ENCODE peak calls at places on chromosomes 13 and 19, in four cellular contexts. Q, A, P and D are unnamed samples.

GRCh38 chr19:31306006-31306753 is 43.1 kb downstream of the TSHZ3 start:
- DNase-seq in Q (no peak), A (no peak), P (no peak), D (no peak)

GRCh38 chr19:16359964-16360363 is 35.3 kb downstream of the KLF2 start:
- DNase-seq in Q (no peak), A (no peak), P (no peak), D (no peak)

GRCh38 chr19:1882089-1882785 is 3.1 kb downstream of the ABHD17A start:
- DNase-seq in Q (no peak), A (no peak), P (no peak), D (no peak)

GRCh38 chr19:1074512-1075283 is 7.7 kb downstream of the ARHGAP45 start:
- DNase-seq in Q (no peak), A (no peak), P (no peak), D (no peak)

GRCh38 chr13:52925221-52925620 is 76.8 kb upstream of the PCDH8 start:
- DNase-seq in Q (no peak), A (no peak), P (no peak), D (no peak)

GRCh38 chr19:56960959-56961622 is 120.6 kb upstream of the PEG3 start:
- DNase-seq in Q (no peak), A (no peak), P (no peak), D (no peak)

GRCh38 chr19:32322541-32322940 is 22.9 kb upstream of the ZNF507 start:
- DNase-seq in Q (no peak), A (no peak), P (no peak), D (no peak)

GRCh38 chr13:38537026-38537425 is 149.9 kb upstream of the FREM2 start:
- DNase-seq in Q (no peak), A (no peak), P (no peak), D (no peak)

GRCh38 chr13:64871742-64872141 is 2358.4 kb downstream of the PCDH9 start:
- DNase-seq in Q (no peak), A (no peak), P (no peak), D (no peak)

GRCh38 chr19:36245210-36246005 is 30.5 kb downstream of the ZNF146 start:
- DNase-seq in Q (no peak), A (peak; percentile 32), P (no peak), D (no peak)

GRCh38 chr19:50922316-50922853 is 11.2 kb upstream of the KLK4 start:
- DNase-seq in Q (peak; percentile 56), A (peak; percentile 88), P (peak; percentile 55), D (peak; percentile 46)

GRCh38 chr13:79393564-79394249 is 12.3 kb downstream of the RBM26 start:
- DNase-seq in Q (no peak), A (no peak), P (no peak), D (no peak)

GRCh38 chr13:44365008-44365407 is 8.6 kb upstream of the SERP2 start:
- DNase-seq in Q (peak; percentile 47), A (peak; percentile 52), P (peak; percentile 39), D (no peak)

GRCh38 chr19:14559916-14560775 is 11.7 kb downstream of the NDUFB7 start:
- DNase-seq in Q (no peak), A (no peak), P (no peak), D (no peak)

GRCh38 chr13:42380420-42381164 is 108.6 kb downstream of the AKAP11 start:
- DNase-seq in Q (no peak), A (no peak), P (no peak), D (no peak)

GRCh38 chr13:23159587-23160240 is 21.1 kb upstream of the SGCG start:
- DNase-seq in Q (no peak), A (peak; percentile 13), P (no peak), D (no peak)

GRCh38 chr13:77698211-77699058 is 948 bp downstream of the SLAIN1 start:
- DNase-seq in Q (no peak), A (peak; percentile 7), P (no peak), D (no peak)

GRCh38 chr13:80215368-80215767 is 125.6 kb downstream of the SPRY2 start:
- DNase-seq in Q (peak; percentile 71), A (no peak), P (peak; percentile 28), D (no peak)

GRCh38 chr13:93690139-93690538 is 463.5 kb downstream of the GPC6 start:
- DNase-seq in Q (peak; percentile 39), A (no peak), P (no peak), D (no peak)

GRCh38 chr19:27971071-27971470 is 1241.9 kb downstream of the UQCRFS1 start:
- DNase-seq in Q (no peak), A (peak; percentile 44), P (peak; percentile 9), D (no peak)

GRCh38 chr19:58577581-58578429 is 4.7 kb upstream of the MZF1 start:
- DNase-seq in Q (no peak), A (no peak), P (no peak), D (no peak)

GRCh38 chr13:100088282-100088647 is 628 bp upstream of the PCCA start:
- DNase-seq in Q (no peak), A (no peak), P (no peak), D (no peak)

GRCh38 chr13:79776538-79776937 is 295.6 kb downstream of the NDFIP2 start:
- DNase-seq in Q (peak; percentile 17), A (no peak), P (peak; percentile 24), D (no peak)

GRCh38 chr19:28737526-28737925 is 475.4 kb downstream of the UQCRFS1 start:
- DNase-seq in Q (no peak), A (no peak), P (no peak), D (no peak)

GRCh38 chr13:77859450-77859849 is 59.2 kb downstream of the EDNRB start:
- DNase-seq in Q (no peak), A (peak; percentile 16), P (no peak), D (peak; percentile 35)

GRCh38 chr19:18060472-18060871 is 26.3 kb downstream of the IL12RB1 start:
- DNase-seq in Q (no peak), A (no peak), P (no peak), D (no peak)

GRCh38 chr19:13153627-13154240 is 3.5 kb downstream of the IER2 start:
- DNase-seq in Q (peak; percentile 49), A (no peak), P (no peak), D (no peak)

GRCh38 chr19:15964231-15964630 is 15.4 kb downstream of the OR10H4 start:
- DNase-seq in Q (no peak), A (no peak), P (no peak), D (no peak)

GRCh38 chr13:54185785-54186184 is 1157.2 kb downstream of the OLFM4 start:
- DNase-seq in Q (no peak), A (no peak), P (no peak), D (no peak)

GRCh38 chr13:106187501-106187900 is 348.0 kb downstream of the EFNB2 start:
- DNase-seq in Q (no peak), A (no peak), P (no peak), D (no peak)

GRCh38 chr13:100560498-100561215 is 27.9 kb downstream of the GGACT start:
- DNase-seq in Q (no peak), A (no peak), P (no peak), D (no peak)

GRCh38 chr19:14517446-14517839 is 754 bp downstream of the DNAJB1 start:
- DNase-seq in Q (no peak), A (no peak), P (no peak), D (no peak)

GRCh38 chr13:39279077-39279476 is 240.8 kb downstream of the NHLRC3 start:
- DNase-seq in Q (no peak), A (no peak), P (no peak), D (no peak)

GRCh38 chr13:45040173-45040572 is 50.8 kb downstream of the GPALPP1 start:
- DNase-seq in Q (no peak), A (no peak), P (no peak), D (no peak)

GRCh38 chr13:42049454-42049780 is 969 bp downstream of the DGKH start:
- DNase-seq in Q (no peak), A (no peak), P (no peak), D (no peak)

GRCh38 chr19:19077103-19077502 is 13.3 kb downstream of the SLC25A42 start:
- DNase-seq in Q (no peak), A (no peak), P (no peak), D (no peak)

GRCh38 chr19:1401138-1401888 is at the start of gene GAMT:
- DNase-seq in Q (no peak), A (peak; percentile 78), P (no peak), D (no peak)

GRCh38 chr13:103952183-103952582 is 886.0 kb upstream of the SLC10A2 start:
- DNase-seq in Q (no peak), A (no peak), P (no peak), D (no peak)